ENCODE peak calls at places on chromosomes 11 and 22, in four cellular contexts. K is PC-3, A is GM23338, Z is SK-N-MC. L is an unnamed sample.

GRCh38 chr11:23278121-23278520 is 417.8 kb upstream of the CCDC179 start:
- DNase-seq in K (peak; percentile 40), A (no peak), Z (no peak), L (no peak)

GRCh38 chr22:21447694-21448402 is 19.3 kb upstream of the TMEM191C start:
- DNase-seq in K (no peak), A (peak; percentile 64), Z (no peak), L (no peak)

GRCh38 chr22:43272869-43273318 is 70.3 kb downstream of the SCUBE1 start:
- DNase-seq in K (no peak), A (peak; percentile 56), Z (no peak), L (no peak)

GRCh38 chr11:100929377-100929776 is 200.2 kb downstream of the PGR start:
- DNase-seq in K (peak; percentile 49), A (no peak), Z (no peak), L (no peak)

GRCh38 chr11:62069374-62069773 is 54.4 kb upstream of the INCENP start:
- DNase-seq in K (no peak), A (no peak), Z (no peak), L (no peak)

GRCh38 chr11:114208371-114208770 is 87.8 kb upstream of the NNMT start:
- DNase-seq in K (no peak), A (no peak), Z (no peak), L (no peak)

GRCh38 chr22:35903571-35904331 is 124.9 kb downstream of the RBFOX2 start:
- DNase-seq in K (no peak), A (no peak), Z (no peak), L (no peak)

GRCh38 chr22:42908082-42908746 is 51.1 kb upstream of the ARFGAP3 start:
- DNase-seq in K (no peak), A (no peak), Z (no peak), L (no peak)

GRCh38 chr11:18791175-18792065 is at the start of gene PTPN5:
- DNase-seq in K (no peak), A (peak; percentile 75), Z (no peak), L (no peak)

GRCh38 chr22:17239156-17239701 is 20.0 kb upstream of the ADA2 start:
- DNase-seq in K (no peak), A (no peak), Z (no peak), L (no peak)

GRCh38 chr22:48800036-48800885 is 1027.4 kb downstream of the BRD1 start:
- DNase-seq in K (no peak), A (no peak), Z (no peak), L (no peak)
- TF ChIP-seq EZH2 in K (no peak), A (no peak), Z (no peak), L (no peak)

GRCh38 chr11:2420502-2421225 is 20.1 kb downstream of the TSSC4 start:
- DNase-seq in K (peak; percentile 77), A (peak; percentile 94), Z (no peak), L (peak; percentile 71)
- TF ChIP-seq EZH2 in K (no peak), A (no peak), Z (no peak), L (no peak)

DNA sequence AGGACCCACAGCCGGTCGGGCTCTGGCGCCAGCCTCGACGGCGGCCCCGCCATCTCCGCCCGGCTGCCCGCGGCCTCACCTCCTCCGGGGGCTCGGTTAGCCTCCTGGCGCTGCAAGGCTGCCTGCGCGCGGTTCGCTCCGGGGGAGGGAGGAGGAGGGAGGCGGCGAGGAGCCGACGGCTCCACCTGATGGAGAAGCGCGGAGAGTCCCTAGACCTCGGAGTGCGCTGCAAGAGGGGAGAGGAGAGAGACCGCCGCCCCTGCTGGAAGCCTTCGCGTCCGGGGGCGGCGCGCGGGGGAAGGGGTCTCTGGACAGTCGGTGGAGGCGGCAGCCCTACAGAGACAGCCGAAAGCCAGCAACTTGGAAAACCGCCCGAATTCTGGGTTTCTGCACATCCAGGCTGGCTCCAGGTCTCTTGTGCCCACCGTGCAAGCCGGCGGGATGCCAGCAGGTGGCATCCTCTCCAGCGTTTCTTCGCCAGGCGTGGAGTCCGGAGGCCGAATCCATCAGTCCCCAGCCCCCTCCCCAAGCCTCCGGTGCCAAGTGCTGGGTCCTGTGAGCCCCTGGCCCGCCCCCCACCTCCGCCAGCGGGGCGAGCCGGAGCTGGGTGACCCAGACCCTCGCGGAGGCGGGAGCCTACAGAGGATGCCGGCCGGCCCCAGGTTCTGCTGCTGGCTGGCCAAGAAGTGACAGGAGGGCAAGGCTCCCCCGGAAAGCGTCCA is 2.9 kb upstream of the KIRREL3 start:
- DNase-seq in K (no peak), A (peak; percentile 91), Z (no peak), L (no peak)
- TF ChIP-seq EZH2 in K (no peak), A (no peak), Z (no peak), L (no peak)

DNA sequence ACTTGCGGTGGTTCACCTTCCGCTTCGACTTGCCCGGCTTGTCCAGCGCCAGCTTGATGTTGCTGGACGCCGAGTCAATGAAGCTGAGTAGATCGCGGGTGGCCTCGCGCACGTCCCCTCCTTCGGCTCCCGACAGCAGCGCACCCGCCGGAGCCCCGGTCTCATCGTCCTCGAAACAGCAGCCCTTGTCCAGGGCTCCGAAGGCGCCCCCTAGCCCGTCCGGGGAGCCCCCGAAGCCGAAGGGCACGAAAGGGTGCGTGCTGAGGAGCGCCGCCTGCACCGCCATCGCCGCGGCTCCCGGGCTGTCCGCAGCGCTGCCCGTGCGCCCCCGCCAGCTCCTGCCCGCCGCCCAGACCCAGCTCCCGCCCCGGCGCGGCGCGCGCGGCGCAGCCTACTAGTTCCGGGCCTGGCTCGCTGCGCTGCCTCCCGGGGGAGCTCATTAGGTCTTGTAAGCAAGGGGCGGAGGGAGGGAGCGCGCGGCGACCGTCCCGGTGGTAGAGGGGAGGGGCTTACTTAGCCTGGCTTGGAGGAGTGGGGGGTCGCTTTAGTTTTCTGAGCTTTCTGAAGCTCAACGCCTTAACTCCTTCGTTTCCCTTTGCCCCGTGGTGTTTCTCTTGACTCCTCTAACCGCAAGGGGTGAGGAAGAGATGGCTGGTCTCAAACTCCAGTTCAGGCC is at the start of gene FAM181B:
- DNase-seq in K (no peak), A (peak; percentile 93), Z (peak; percentile 24), L (no peak)
- TF ChIP-seq EZH2 in K (no peak), A (no peak), Z (no peak), L (no peak)

GRCh38 chr11:36146437-36146836 is 142.8 kb downstream of the COMMD9 start:
- DNase-seq in K (no peak), A (no peak), Z (no peak), L (no peak)
- TF ChIP-seq EZH2 in K (no peak), A (no peak), Z (no peak), L (no peak)

GRCh38 chr11:90630176-90630575 is 407.3 kb upstream of the CHORDC1 start:
- DNase-seq in K (peak; percentile 9), A (no peak), Z (no peak), L (no peak)
- TF ChIP-seq EZH2 in K (no peak), A (no peak), Z (no peak), L (no peak)

DNA sequence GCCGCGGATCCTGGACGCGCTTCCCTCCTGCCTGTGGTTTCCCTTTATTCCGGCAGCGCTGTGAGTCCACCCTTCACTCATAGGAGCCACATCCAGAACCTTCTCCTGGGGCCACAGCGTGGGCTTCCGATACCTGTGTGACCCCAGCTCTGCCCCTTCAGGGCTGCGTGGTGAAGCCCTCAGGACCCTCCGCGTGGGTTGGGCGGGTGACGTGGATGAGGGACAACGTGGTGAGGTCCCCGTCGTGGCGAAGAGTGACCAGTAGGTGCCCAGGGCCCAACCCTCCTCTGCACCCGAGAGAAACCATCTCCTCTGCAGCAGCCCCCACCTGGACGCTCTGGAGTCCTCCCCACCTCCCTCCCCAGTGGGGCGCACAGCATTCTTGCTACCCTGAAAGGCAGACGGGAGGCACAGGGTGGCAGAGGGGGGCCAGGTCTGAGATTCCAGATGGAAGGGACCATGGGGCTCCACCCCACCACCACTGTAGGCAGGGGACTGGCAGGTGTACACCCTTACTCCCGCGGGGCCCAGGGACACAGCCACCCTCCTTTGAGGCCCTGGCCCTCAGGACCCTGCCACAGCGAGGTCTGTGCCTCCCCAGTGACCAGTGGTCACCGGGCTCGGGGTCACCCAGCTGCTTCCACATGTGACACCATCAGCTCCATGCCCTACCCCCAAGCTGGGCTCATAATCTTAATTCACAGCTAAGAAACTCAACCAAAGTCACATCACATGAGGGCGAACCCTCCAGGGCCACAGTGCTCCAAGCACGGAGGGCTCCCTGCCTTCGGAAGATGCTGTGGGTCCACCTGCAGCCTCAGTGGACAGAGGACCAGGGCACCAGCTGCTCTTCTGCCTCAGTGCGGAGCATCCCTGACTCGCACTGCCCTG is 3.4 kb upstream of the ZBED4 start:
- DNase-seq in K (no peak), A (no peak), Z (no peak), L (no peak)
- TF ChIP-seq EZH2 in K (no peak), A (peak; percentile 58), Z (no peak), L (no peak)

GRCh38 chr22:29315286-29316195 is at the start of gene RASL10A:
- DNase-seq in K (no peak), A (peak; percentile 64), Z (no peak), L (peak; percentile 32)
- TF ChIP-seq EZH2 in K (no peak), A (peak; percentile 77), Z (no peak), L (no peak)

GRCh38 chr11:20095189-20095588 is 65.1 kb downstream of the DBX1 start:
- DNase-seq in K (no peak), A (no peak), Z (no peak), L (no peak)
- TF ChIP-seq EZH2 in K (no peak), A (no peak), Z (no peak), L (no peak)

GRCh38 chr11:16924462-16924825 is 89.8 kb downstream of the PLEKHA7 start:
- DNase-seq in K (no peak), A (no peak), Z (no peak), L (no peak)

GRCh38 chr11:16925495-16926065 is 88.6 kb downstream of the PLEKHA7 start:
- DNase-seq in K (peak; percentile 75), A (peak; percentile 94), Z (no peak), L (no peak)

GRCh38 chr11:16923987-16924386 is 90.2 kb downstream of the PLEKHA7 start:
- DNase-seq in K (no peak), A (no peak), Z (no peak), L (no peak)

GRCh38 chr11:16926868-16927267 is 87.3 kb downstream of the PLEKHA7 start:
- DNase-seq in K (no peak), A (peak; percentile 56), Z (no peak), L (no peak)

DNA sequence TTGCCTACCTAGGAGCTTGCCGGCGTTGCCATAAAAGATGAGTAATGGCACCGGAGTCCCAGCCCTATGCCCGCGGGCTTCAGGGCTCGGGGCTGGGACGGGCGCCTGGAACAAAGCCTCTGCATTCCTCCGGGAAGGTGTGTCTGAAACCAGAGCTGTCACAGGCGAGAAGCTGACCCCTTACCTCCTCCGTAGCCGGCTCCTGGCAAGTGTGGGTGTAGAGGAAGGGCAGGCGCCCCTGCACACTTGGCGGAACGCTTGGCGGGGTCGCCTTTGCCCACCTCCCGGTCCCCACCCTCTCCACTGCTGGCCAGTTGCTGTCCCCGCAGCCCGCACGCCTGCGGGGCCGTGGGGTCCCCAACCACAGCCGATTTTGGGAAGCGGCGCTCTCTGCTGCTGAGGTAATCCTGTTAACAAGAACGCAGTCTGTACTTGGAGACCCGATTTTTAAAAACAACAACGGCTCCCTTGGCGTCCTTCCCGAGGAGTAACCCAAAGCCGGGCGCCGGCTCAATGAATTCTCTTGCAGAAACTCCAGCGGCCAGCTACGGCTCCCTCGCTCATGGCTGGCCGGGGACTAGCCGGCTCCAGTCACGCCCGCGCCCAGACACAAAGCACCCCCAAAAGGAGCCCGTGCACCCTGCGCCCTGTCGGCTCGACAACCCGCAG is 89.3 kb downstream of the PLEKHA7 start:
- DNase-seq in K (peak; percentile 96), A (peak; percentile 86), Z (no peak), L (no peak)
- TF ChIP-seq EZH2 in K (no peak), A (no peak), Z (no peak), L (no peak)